ENCODE peak calls at places on chromosomes 7 and 10, in seven cellular contexts. N, G, V, U, O, I and L are unnamed samples.

GRCh38 chr10:123645615-123646014 is 20.5 kb upstream of the GPR26 start:
- DNase-seq in I (no peak), N (no peak), U (no peak), G (no peak), V (no peak), O (no peak), L (no peak)

GRCh38 chr7:36730046-36730445 is 5.8 kb upstream of the AOAH start:
- DNase-seq in U (no peak), G (no peak), V (no peak), I (no peak), N (no peak), O (no peak), L (no peak)

GRCh38 chr7:149625339-149625946 is 127.8 kb upstream of the ZNF746 start:
- DNase-seq in I (peak), N (peak), U (peak), V (no peak), G (peak), O (peak), L (peak)

GRCh38 chr10:50304655-50305054 is 53.3 kb upstream of the ASAH2 start:
- DNase-seq in G (no peak), U (no peak), I (no peak), N (no peak), O (no peak), V (no peak), L (no peak)

GRCh38 chr10:26946103-26946907 is 85.5 kb upstream of the ABI1 start:
- DNase-seq in V (no peak), G (no peak), I (no peak), U (no peak), N (no peak), O (no peak), L (no peak)

GRCh38 chr7:38679419-38679818 is 48.2 kb upstream of the AMPH start:
- DNase-seq in O (peak), U (no peak), N (no peak), V (no peak), I (no peak), G (no peak), L (no peak)

GRCh38 chr10:34334908-34335307 is 480.2 kb downstream of the PARD3 start:
- DNase-seq in I (no peak), N (no peak), U (no peak), O (no peak), G (no peak), V (no peak), L (no peak)

GRCh38 chr10:101694674-101695403 is at the start of gene FBXW4:
- DNase-seq in N (peak), U (peak), O (peak), G (peak), V (peak), I (peak), L (peak)

GRCh38 chr10:122044045-122044661 is 55.2 kb downstream of the TACC2 start:
- DNase-seq in I (peak), U (no peak), G (peak), V (peak), O (peak), N (no peak), L (no peak)